ENCODE peak calls at places on chromosomes 1 and 21, in ten cellular contexts. J is pancreas; K is ovary; E is HEK293T; B is stimulated activated naive CD8-positive, alpha-beta T cell treated with anti-CD3 and anti-CD28 coated beads, Interleukin-15, amount 100 ng/mL, for 72 hours; Y is fibroblast of mammary gland; R is GM04504; H is AG09309; Q is effector memory CD8-positive, alpha-beta T cell; O is activated CD4-positive, CD25-positive, alpha-beta regulatory T cell treated with anti-CD3 and anti-CD28 coated beads, Interleukin-2, amount 50 U/mL, for 72 hours. S is an unnamed sample.

GRCh38 chr1:61121631-61122030 is 39.3 kb downstream of the NFIA start:
- DNase-seq in K (no peak), E (no peak), H (no peak), Y (no peak), O (no peak), J (no peak), B (no peak), Q (no peak), R (no peak), S (no peak)

GRCh38 chr1:23615852-23616251 is 56.6 kb upstream of the ID3 start:
- DNase-seq in E (no peak), Q (no peak), Y (no peak), K (no peak), B (no peak), O (no peak), J (no peak), H (no peak), R (no peak), S (no peak)

GRCh38 chr1:228336308-228337030 is 70.2 kb downstream of the TRIM11 start:
- DNase-seq in R (peak), Y (peak), Q (no peak), H (no peak), O (peak), K (peak), J (peak), B (no peak), E (no peak), S (no peak)

GRCh38 chr1:205217418-205217817 is 5.9 kb upstream of the DSTYK start:
- DNase-seq in R (no peak), E (no peak), B (no peak), K (no peak), Y (no peak), Q (no peak), O (no peak), J (no peak), H (no peak), S (no peak)

GRCh38 chr1:154178006-154178405 is 13.9 kb downstream of the TPM3 start:
- DNase-seq in B (no peak), R (no peak), O (no peak), K (no peak), Q (no peak), Y (no peak), E (no peak), J (no peak), H (no peak), S (no peak)

GRCh38 chr1:231940721-231941120 is 314.1 kb downstream of the DISC1 start:
- DNase-seq in J (no peak), K (no peak), Y (no peak), H (no peak), E (no peak), R (no peak), Q (no peak), B (no peak), O (no peak), S (no peak)

GRCh38 chr1:189605236-189605635 is 872.4 kb downstream of the BRINP3 start:
- DNase-seq in K (no peak), Q (no peak), R (no peak), H (no peak), E (no peak), B (no peak), J (no peak), Y (no peak), O (no peak), S (no peak)

GRCh38 chr21:38938343-38938742 is 132.6 kb downstream of the ETS2 start:
- DNase-seq in B (peak), E (no peak), O (no peak), K (no peak), R (no peak), Y (no peak), H (no peak), Q (no peak), J (no peak), S (no peak)

GRCh38 chr1:234262754-234263105 is 110.5 kb upstream of the COA6 start:
- DNase-seq in Y (no peak), H (no peak), B (no peak), K (no peak), R (no peak), O (no peak), Q (no peak), E (no peak), J (no peak), S (no peak)

GRCh38 chr1:199223936-199224335 is 585.1 kb downstream of the PTPRC start:
- DNase-seq in R (no peak), Y (peak), B (no peak), O (no peak), Q (no peak), H (no peak), J (no peak), E (no peak), K (no peak), S (no peak)

GRCh38 chr1:151908228-151908691 is 1.1 kb downstream of the THEM4 start:
- DNase-seq in R (no peak), O (no peak), K (no peak), Q (no peak), J (no peak), B (no peak), E (no peak), H (no peak), Y (peak), S (peak)

GRCh38 chr1:53316742-53317650 is 10.9 kb downstream of the LRP8 start:
- DNase-seq in Y (no peak), K (no peak), H (no peak), E (peak), O (no peak), B (no peak), J (no peak), R (no peak), Q (no peak), S (no peak)

GRCh38 chr1:109529895-109530456 is 9.7 kb upstream of the GPR61 start:
- DNase-seq in E (no peak), R (no peak), J (no peak), Y (no peak), O (no peak), K (no peak), Q (no peak), H (no peak), B (no peak), S (peak)

GRCh38 chr1:175540928-175541645 is 202.3 kb downstream of the TNR start:
- DNase-seq in E (no peak), Y (no peak), B (no peak), Q (no peak), O (no peak), R (no peak), K (no peak), J (no peak), H (no peak), S (no peak)

GRCh38 chr1:147080671-147081394 is 91.4 kb downstream of the PRKAB2 start:
- DNase-seq in H (no peak), Y (no peak), K (no peak), J (peak), R (no peak), E (no peak), Q (no peak), B (no peak), O (no peak), S (no peak)

GRCh38 chr1:220776725-220777326 is 9.9 kb upstream of the MTARC1 start:
- DNase-seq in Y (peak), J (peak), Q (peak), H (peak), R (peak), K (peak), E (peak), O (peak), B (peak), S (peak)

GRCh38 chr1:184061396-184062003 is 10.0 kb downstream of the TSEN15 start:
- DNase-seq in R (peak), H (no peak), K (no peak), Y (peak), Q (no peak), B (no peak), O (no peak), E (peak), J (no peak), S (peak)

GRCh38 chr1:209816923-209817322 is 10.8 kb upstream of the UTP25 start:
- DNase-seq in H (no peak), J (no peak), Q (no peak), B (no peak), R (no peak), Y (no peak), O (no peak), E (no peak), K (no peak), S (no peak)

GRCh38 chr1:217272385-217272784 is 358.5 kb downstream of the GPATCH2 start:
- DNase-seq in H (peak), R (peak), Q (no peak), Y (peak), B (no peak), O (no peak), J (no peak), K (no peak), E (no peak), S (peak)

GRCh38 chr1:230119340-230119739 is 52.3 kb downstream of the GALNT2 start:
- DNase-seq in H (no peak), Y (no peak), K (no peak), J (no peak), B (no peak), E (no peak), Q (no peak), R (no peak), O (no peak), S (no peak)

S was measured in fibroblast of gingiva.